ENCODE peak calls at places on chromosome 2, in five cellular contexts. X, A, B, H and L are unnamed samples. For H3K9me3, the result is how much of the 10 kb centered on the place peaks cover.

GRCh38 chr2:59398081-59398480 is 1155.4 kb downstream of the BCL11A start:
- DNase-seq in A (no peak), H (no peak), X (no peak), B (no peak), L (no peak)

GRCh38 chr2:202400937-202401336 is 24.8 kb downstream of the BMPR2 start:
- DNase-seq in A (no peak), B (no peak), X (no peak), H (no peak), L (no peak)

GRCh38 chr2:215746507-215747243 is 266.7 kb downstream of the MREG start:
- DNase-seq in B (no peak), A (no peak), X (no peak), H (no peak), L (no peak)

GRCh38 chr2:25885933-25886332 is 7.6 kb upstream of the ASXL2 start:
- DNase-seq in H (no peak), B (no peak), X (no peak), A (peak), L (no peak)

GRCh38 chr2:98692090-98692991 is 38.6 kb downstream of the MGAT4A start:
- DNase-seq in H (no peak), B (no peak), A (no peak), X (no peak), L (no peak)

GRCh38 chr2:8549273-8549922 is 132.5 kb upstream of the ID2 start:
- DNase-seq in X (no peak), A (no peak), H (no peak), B (no peak), L (peak)

GRCh38 chr2:8539743-8540551 is 141.9 kb upstream of the ID2 start:
- DNase-seq in A (peak), B (no peak), X (no peak), H (no peak), L (peak)

GRCh38 chr2:60551241-60552095 is 2.0 kb downstream of the BCL11A start:
- DNase-seq in X (no peak), A (peak), B (no peak), H (peak), L (peak)

GRCh38 chr2:85748948-85749875 is 4.6 kb upstream of the ATOH8 start:
- DNase-seq in B (peak), A (no peak), X (no peak), H (no peak), L (no peak)

GRCh38 chr2:37916512-37917082 is 8.5 kb upstream of the RMDN2 start:
- DNase-seq in A (peak), X (peak), B (peak), H (no peak), L (no peak)

GRCh38 chr2:70975237-70975636 is 3.2 kb upstream of the ANKRD53 start:
- DNase-seq in X (no peak), B (no peak), H (no peak), A (peak), L (no peak)

GRCh38 chr2:3639653-3640052 is 18.3 kb upstream of the ALLC start:
- DNase-seq in X (no peak), H (no peak), B (no peak), A (no peak), L (no peak)

GRCh38 chr2:70923378-70924015 is 12.2 kb upstream of the ATP6V1B1 start:
- DNase-seq in A (peak), H (no peak), X (no peak), B (no peak), L (no peak)

GRCh38 chr2:6883448-6884122 is 6.0 kb downstream of the RSAD2 start:
- DNase-seq in X (no peak), H (no peak), B (no peak), A (no peak), L (no peak)

GRCh38 chr2:67626656-67627055 is 229.5 kb downstream of the ETAA1 start:
- DNase-seq in A (no peak), X (no peak), H (no peak), B (no peak), L (no peak)

GRCh38 chr2:18077724-18078123 is 199.3 kb downstream of the KCNS3 start:
- DNase-seq in H (no peak), X (no peak), A (no peak), B (no peak), L (no peak)

GRCh38 chr2:232624554-232624842 is 8.9 kb upstream of the EFHD1 start:
- DNase-seq in A (no peak), H (no peak), B (no peak), X (no peak), L (no peak)

GRCh38 chr2:9020267-9020666 is 16.8 kb upstream of the MBOAT2 start:
- DNase-seq in A (no peak), H (no peak), B (no peak), X (no peak), L (no peak)

GRCh38 chr2:64036343-64036742 is 17.1 kb upstream of the VPS54 start:
- DNase-seq in B (no peak), A (no peak), H (no peak), X (no peak), L (no peak)

GRCh38 chr2:146669735-146670134 is 1175.1 kb upstream of the ACVR2A start:
- DNase-seq in X (no peak), A (no peak), B (no peak), H (no peak), L (no peak)

GRCh38 chr2:39216495-39217191 is 27.1 kb downstream of the CDKL4 start:
- DNase-seq in A (peak), B (no peak), H (no peak), X (no peak), L (peak)

GRCh38 chr2:119765404-119766002 is 5.8 kb downstream of the PTPN4 start:
- DNase-seq in X (no peak), B (no peak), A (no peak), H (no peak), L (no peak)

GRCh38 chr2:212364106-212364505 is 174.5 kb downstream of the ERBB4 start:
- DNase-seq in H (no peak), B (no peak), A (no peak), X (no peak), L (no peak)

GRCh38 chr2:43038720-43039099 is 187.7 kb downstream of the ZFP36L2 start:
- DNase-seq in A (no peak), B (no peak), H (no peak), X (no peak), L (no peak)

GRCh38 chr2:203070615-203071547 is 56.2 kb downstream of the NBEAL1 start:
- DNase-seq in H (no peak), A (peak), X (no peak), B (no peak), L (peak)

GRCh38 chr2:16207151-16207550 is 266.8 kb downstream of the MYCN start:
- DNase-seq in X (no peak), B (no peak), A (no peak), H (no peak), L (no peak)

GRCh38 chr2:43169987-43170732 is 56.2 kb downstream of the ZFP36L2 start:
- DNase-seq in A (no peak), B (no peak), X (no peak), H (no peak), L (peak)

GRCh38 chr2:42874838-42875801 is 82.7 kb upstream of the HAAO start:
- DNase-seq in B (peak), A (no peak), H (peak), X (peak), L (no peak)

GRCh38 chr2:235857613-235858012 is 310.6 kb downstream of the GBX2 start:
- DNase-seq in B (no peak), H (no peak), X (no peak), A (no peak), L (no peak)

GRCh38 chr2:143955416-143956075 is 564.4 kb downstream of the ZEB2 start:
- DNase-seq in H (no peak), B (no peak), A (no peak), X (no peak), L (no peak)

GRCh38 chr2:234377761-234378341 is 119.0 kb downstream of the ARL4C start:
- DNase-seq in H (no peak), A (no peak), X (no peak), B (no peak), L (no peak)
- H3K9me3 ChIP-seq in H (under half), A (under half), X (under half), B (under half), L (under half)

DNA sequence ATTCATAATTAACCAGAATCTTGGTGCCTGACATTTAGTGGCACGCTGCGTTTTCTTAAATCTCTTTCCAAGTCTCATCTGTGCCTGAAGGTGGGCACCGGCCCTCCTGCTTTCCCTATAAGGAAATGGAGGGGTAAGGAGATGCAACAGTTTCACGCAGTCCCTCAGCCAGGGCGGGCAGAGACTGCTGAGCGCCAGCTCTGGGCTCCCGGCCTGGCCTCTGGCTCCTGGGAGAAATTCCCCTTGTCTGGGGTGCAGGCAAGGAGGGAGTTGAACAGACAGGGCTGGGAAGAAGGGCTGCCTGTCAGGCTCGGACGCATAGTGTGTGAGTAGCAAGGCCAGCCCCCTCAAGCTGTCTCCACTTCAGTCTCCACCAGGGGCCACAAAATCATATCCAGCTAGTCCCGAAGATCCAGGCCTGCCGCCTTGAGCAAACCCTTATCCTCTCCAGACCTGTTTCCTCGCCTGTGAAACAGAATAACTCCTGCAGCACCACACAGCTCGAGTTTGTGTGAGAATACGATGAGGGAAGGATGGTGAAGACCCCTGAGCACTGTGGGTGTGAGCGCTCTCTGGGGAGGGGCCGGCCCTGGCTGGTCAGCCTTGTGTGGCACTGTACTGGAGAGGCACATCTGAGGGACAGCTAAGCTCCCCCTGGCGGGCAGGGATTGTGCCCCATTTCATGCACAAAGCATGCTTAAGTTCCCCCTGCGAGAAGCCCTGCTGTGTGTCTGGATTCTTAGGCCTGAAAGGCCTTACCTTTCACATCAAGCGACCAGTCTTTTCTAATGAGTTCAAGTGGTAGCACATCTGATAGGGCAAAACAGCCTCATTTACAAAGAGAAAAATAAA is 33.8 kb downstream of the SDC1 start:
- DNase-seq in B (no peak), X (no peak), A (no peak), H (no peak), L (peak)
- TF ChIP-seq CTCF in B (no peak), X (no peak), A (peak), H (no peak), L (no peak)

GRCh38 chr2:134667541-134667940 is 51.3 kb downstream of the TMEM163 start:
- DNase-seq in B (no peak), A (no peak), H (no peak), X (no peak), L (no peak)

GRCh38 chr2:134664051-134664450 is 54.7 kb downstream of the TMEM163 start:
- DNase-seq in A (no peak), X (no peak), B (no peak), H (no peak), L (no peak)

GRCh38 chr2:134663451-134663850 is 55.3 kb downstream of the TMEM163 start:
- DNase-seq in H (no peak), A (no peak), B (no peak), X (no peak), L (no peak)

GRCh38 chr2:134667081-134667480 is 51.7 kb downstream of the TMEM163 start:
- DNase-seq in X (no peak), H (no peak), B (no peak), A (no peak), L (no peak)

DNA sequence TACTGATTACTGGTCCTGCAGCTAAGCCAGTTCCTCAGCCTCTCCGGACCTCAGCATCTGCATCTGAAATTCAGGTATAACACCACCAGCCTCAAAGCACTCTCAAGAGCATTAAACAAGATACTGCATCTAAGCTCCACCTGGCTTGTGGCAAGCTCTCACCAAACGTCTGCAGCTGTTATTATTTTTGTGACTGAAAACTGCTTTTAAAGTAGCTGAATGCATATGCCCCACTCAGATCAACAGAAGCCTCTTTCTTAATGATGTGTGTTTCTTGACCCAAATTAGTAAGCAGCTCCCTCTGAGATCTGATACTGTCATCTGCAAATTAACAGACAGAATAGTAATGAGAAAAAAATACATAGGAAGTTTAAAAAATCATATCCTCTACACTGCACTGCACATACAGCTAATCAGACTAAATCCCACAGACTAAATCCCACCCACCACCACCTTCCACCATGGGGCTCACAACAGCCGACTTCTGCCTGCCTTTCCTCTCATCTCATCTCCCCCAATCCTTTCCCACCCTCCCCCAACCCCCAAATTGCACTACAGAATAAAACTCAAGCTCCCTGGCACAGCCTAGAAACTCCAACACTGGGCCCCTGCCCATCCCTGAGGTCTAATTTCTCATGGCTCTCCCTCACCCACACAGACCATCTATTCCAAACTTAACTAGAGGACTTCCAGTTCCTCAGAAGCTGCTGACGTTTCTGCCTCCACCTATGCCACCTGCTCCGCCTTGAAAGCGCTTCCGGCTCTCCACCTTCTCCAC is 52.9 kb downstream of the TMEM163 start:
- DNase-seq in H (no peak), X (no peak), B (no peak), A (no peak), L (no peak)
- H3K9me3 ChIP-seq in H (under half), X (under half), B (under half), A (under half), L (under half)

DNA sequence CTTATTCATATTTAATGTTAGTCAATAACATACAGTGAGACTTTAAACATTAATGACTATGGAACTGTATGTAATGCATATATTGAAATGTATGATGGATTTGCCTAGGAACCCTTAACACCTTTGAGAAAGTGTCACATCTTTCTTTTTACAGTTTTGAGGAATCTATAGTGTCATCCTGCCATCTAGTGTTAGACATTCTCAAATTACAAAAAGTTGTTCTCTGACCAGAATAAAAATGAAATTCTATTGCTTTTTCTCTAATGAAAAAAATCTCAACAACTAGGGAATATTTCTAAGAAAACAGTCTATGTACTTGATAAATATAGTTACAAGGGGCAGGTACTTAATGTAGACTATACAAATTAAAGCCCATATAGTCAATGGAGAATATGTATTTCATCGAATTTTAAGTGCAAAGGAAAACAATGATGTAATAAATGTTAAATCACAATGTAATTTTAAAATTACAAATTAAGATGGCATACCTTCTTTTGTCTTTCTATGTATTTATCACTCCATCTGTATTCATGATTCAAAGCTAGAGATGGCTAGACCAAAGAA is 5.1 kb upstream of the CALCRL start:
- DNase-seq in B (no peak), A (peak), X (no peak), H (no peak), L (no peak)
- TF ChIP-seq CTCF in B (peak), A (peak), X (peak), H (peak), L (peak)

DNA sequence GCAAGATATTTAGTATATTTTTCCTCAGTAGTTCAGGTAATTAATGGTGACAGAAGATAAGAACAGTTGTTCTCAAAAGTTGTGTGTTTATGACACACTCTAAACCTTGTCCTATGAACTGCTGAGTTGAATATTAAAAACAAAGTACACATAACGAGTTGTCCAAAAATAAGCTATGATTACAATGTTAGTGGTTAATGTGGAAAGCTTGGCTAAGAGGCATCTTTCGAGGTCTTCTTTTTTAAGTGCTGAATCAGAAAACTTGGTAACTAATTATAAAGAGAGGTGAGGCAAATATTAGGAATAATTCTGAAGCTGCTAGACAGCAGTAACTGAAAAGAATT is 1088.7 kb downstream of the SUCLG1 start:
- DNase-seq in B (no peak), X (no peak), H (no peak), A (no peak), L (no peak)
- H3K9me3 ChIP-seq in B (under half), X (under half), H (under half), A (under half), L (under half)

GRCh38 chr2:219542931-219543595 is 546 bp downstream of the CHPF start:
- DNase-seq in B (no peak), H (no peak), X (no peak), A (peak), L (peak)
- TF ChIP-seq CTCF in B (no peak), H (peak), X (no peak), A (no peak), L (no peak)

GRCh38 chr2:229205704-229206103 is 65.4 kb downstream of the PID1 start:
- DNase-seq in A (no peak), X (no peak), H (no peak), B (no peak), L (no peak)

GRCh38 chr2:229202646-229203045 is 68.4 kb downstream of the PID1 start:
- DNase-seq in B (no peak), X (no peak), A (no peak), H (no peak), L (no peak)

GRCh38 chr2:229199267-229199666 is 71.8 kb downstream of the PID1 start:
- DNase-seq in H (no peak), A (no peak), B (no peak), X (no peak), L (no peak)

GRCh38 chr2:229206548-229206947 is 64.5 kb downstream of the PID1 start:
- DNase-seq in A (no peak), X (no peak), B (no peak), H (no peak), L (no peak)

DNA sequence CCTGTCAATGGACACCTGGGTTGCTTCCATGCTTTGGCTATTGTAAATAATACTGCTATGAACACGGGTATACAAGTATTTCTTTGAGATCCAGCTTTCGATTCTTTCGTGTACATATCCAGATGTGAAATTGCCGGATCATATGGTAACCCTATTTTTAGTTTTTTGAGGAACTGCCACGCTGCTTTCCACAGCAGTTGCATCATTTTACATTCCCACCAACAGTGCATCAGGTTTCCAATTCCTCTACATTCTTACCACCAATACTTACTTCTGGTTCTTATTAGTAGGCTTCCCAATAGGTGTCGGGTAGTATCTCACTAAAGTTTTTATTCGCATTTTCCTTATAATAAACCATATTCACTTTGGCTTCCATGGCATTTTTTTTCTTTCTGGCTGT is 69.6 kb downstream of the PID1 start:
- DNase-seq in H (no peak), B (no peak), X (no peak), A (no peak), L (no peak)
- H3K9me3 ChIP-seq in H (under half), B (under half), X (under half), A (under half), L (under half)

GRCh38 chr2:23603156-23603555 is 218.2 kb downstream of the KLHL29 start:
- DNase-seq in H (no peak), X (no peak), A (no peak), B (no peak), L (no peak)

GRCh38 chr2:23600336-23600735 is 215.4 kb downstream of the KLHL29 start:
- DNase-seq in A (no peak), B (no peak), H (no peak), X (no peak), L (no peak)

GRCh38 chr2:23602113-23602512 is 217.1 kb downstream of the KLHL29 start:
- DNase-seq in X (peak), H (no peak), B (peak), A (peak), L (no peak)

GRCh38 chr2:23599691-23600090 is 214.7 kb downstream of the KLHL29 start:
- DNase-seq in X (no peak), B (no peak), H (no peak), A (no peak), L (no peak)

GRCh38 chr2:23601301-23601965 is 216.5 kb downstream of the KLHL29 start:
- DNase-seq in X (no peak), A (no peak), H (no peak), B (no peak), L (no peak)
- TF ChIP-seq CTCF in X (no peak), A (no peak), H (no peak), B (no peak), L (no peak)